ENCODE peak calls at places on chromosomes 12 and 14, in ten cellular contexts. Y, G, H, J, E, R, B, A, L and F are unnamed samples.

GRCh38 chr14:101731187-101732080 is 30.1 kb upstream of the PPP2R5C start:
- DNase-seq in Y (peak; percentile 91), G (peak; percentile 98), H (peak; percentile 46), J (peak; percentile 41), E (peak; percentile 75), R (peak; percentile 56), B (peak; percentile 84), A (peak; percentile 90), L (peak; percentile 84), F (peak; percentile 95)

GRCh38 chr12:50101663-50102062 is 2.1 kb upstream of the GPD1 start:
- DNase-seq in Y (peak; percentile 62), G (no peak), H (peak; percentile 91), J (peak; percentile 68), E (peak; percentile 41), R (no peak), B (peak; percentile 78), A (peak; percentile 81), L (peak; percentile 56), F (peak; percentile 19)

GRCh38 chr12:29116414-29116813 is 32.7 kb upstream of the FAR2 start:
- DNase-seq in Y (no peak), G (no peak), H (no peak), J (no peak), E (no peak), R (no peak), B (no peak), A (no peak), L (no peak), F (no peak)

GRCh38 chr12:10966314-10966713 is 20.4 kb downstream of the TAS2R50 start:
- DNase-seq in Y (no peak), G (no peak), H (no peak), J (no peak), E (no peak), R (no peak), B (no peak), A (no peak), L (no peak), F (no peak)

GRCh38 chr14:89977668-89978067 is 21.9 kb downstream of the TDP1 start:
- DNase-seq in Y (no peak), G (no peak), H (no peak), J (no peak), E (no peak), R (no peak), B (no peak), A (no peak), L (no peak), F (no peak)

GRCh38 chr14:102462391-102462790 is 47.2 kb downstream of the ANKRD9 start:
- DNase-seq in Y (no peak), G (no peak), H (no peak), J (peak; percentile 13), E (no peak), R (no peak), B (no peak), A (peak; percentile 36), L (no peak), F (no peak)

GRCh38 chr12:104207416-104207941 is 8.1 kb upstream of the TXNRD1 start:
- DNase-seq in Y (no peak), G (no peak), H (no peak), J (peak; percentile 27), E (no peak), R (no peak), B (no peak), A (no peak), L (no peak), F (no peak)

GRCh38 chr14:39491134-39491541 is 58.9 kb upstream of the FBXO33 start:
- DNase-seq in Y (peak; percentile 63), G (no peak), H (peak; percentile 75), J (peak; percentile 52), E (peak; percentile 18), R (peak; percentile 82), B (no peak), A (peak; percentile 55), L (peak; percentile 33), F (no peak)

GRCh38 chr12:25682421-25682820 is 129.3 kb upstream of the LMNTD1 start:
- DNase-seq in Y (no peak), G (no peak), H (no peak), J (peak; percentile 23), E (no peak), R (no peak), B (no peak), A (peak; percentile 65), L (peak; percentile 13), F (no peak)

GRCh38 chr12:49904601-49905000 is 901 bp upstream of the FAIM2 start:
- DNase-seq in Y (no peak), G (no peak), H (no peak), J (no peak), E (no peak), R (no peak), B (no peak), A (no peak), L (no peak), F (no peak)

GRCh38 chr14:54253195-54253947 is 143.4 kb upstream of the CDKN3 start:
- DNase-seq in Y (peak; percentile 41), G (peak; percentile 53), H (no peak), J (peak; percentile 89), E (peak; percentile 98), R (no peak), B (no peak), A (peak; percentile 95), L (peak; percentile 98), F (peak; percentile 89)

GRCh38 chr12:58804749-58805148 is 115.6 kb downstream of the LRIG3 start:
- DNase-seq in Y (no peak), G (no peak), H (peak; percentile 56), J (no peak), E (no peak), R (peak; percentile 55), B (no peak), A (peak; percentile 13), L (no peak), F (no peak)

GRCh38 chr14:59427653-59428578 is 37.3 kb downstream of the GPR135 start:
- DNase-seq in Y (no peak), G (no peak), H (no peak), J (no peak), E (peak; percentile 39), R (no peak), B (no peak), A (peak; percentile 59), L (peak; percentile 58), F (no peak)

GRCh38 chr14:66600416-66600815 is 92.5 kb downstream of the GPHN start:
- DNase-seq in Y (no peak), G (no peak), H (no peak), J (peak; percentile 40), E (peak; percentile 70), R (peak; percentile 4), B (no peak), A (peak; percentile 47), L (peak; percentile 75), F (peak; percentile 47)

GRCh38 chr12:4762773-4763172 is 42.6 kb downstream of the GALNT8 start:
- DNase-seq in Y (no peak), G (no peak), H (no peak), J (no peak), E (no peak), R (no peak), B (no peak), A (no peak), L (no peak), F (no peak)

GRCh38 chr14:31479026-31479425 is 8.8 kb downstream of the GPR33 start:
- DNase-seq in Y (no peak), G (no peak), H (no peak), J (no peak), E (no peak), R (no peak), B (no peak), A (no peak), L (no peak), F (no peak)

GRCh38 chr12:50119387-50119786 is 7.4 kb downstream of the COX14 start:
- DNase-seq in Y (no peak), G (no peak), H (no peak), J (no peak), E (no peak), R (no peak), B (no peak), A (no peak), L (no peak), F (no peak)

GRCh38 chr12:96208346-96208745 is 14.2 kb downstream of the ELK3 start:
- DNase-seq in Y (no peak), G (no peak), H (no peak), J (peak; percentile 86), E (peak; percentile 81), R (no peak), B (no peak), A (peak; percentile 91), L (peak; percentile 85), F (peak; percentile 74)

GRCh38 chr12:121001060-121001459 is 15.2 kb downstream of the C12orf43 start:
- DNase-seq in Y (no peak), G (no peak), H (no peak), J (no peak), E (no peak), R (no peak), B (no peak), A (no peak), L (no peak), F (no peak)
- H4K20me1 ChIP-seq in Y (no peaks in the 10 kb centered on the region), G (no peaks in the 10 kb centered on the region), H (peaks cover 8% of the 10 kb centered on the region), J (no peaks in the 10 kb centered on the region), E (no peaks in the 10 kb centered on the region), R (no peaks in the 10 kb centered on the region), B (no peaks in the 10 kb centered on the region), A (no peaks in the 10 kb centered on the region), L (no peaks in the 10 kb centered on the region), F (no peaks in the 10 kb centered on the region)

GRCh38 chr12:132600048-132601032 is 10.0 kb downstream of the LRCOL1 start:
- DNase-seq in Y (peak; percentile 85), G (peak; percentile 72), H (peak; percentile 88), J (peak; percentile 61), E (peak; percentile 44), R (peak; percentile 74), B (peak; percentile 87), A (peak; percentile 83), L (peak; percentile 66), F (peak; percentile 53)
- H3K4me2 ChIP-seq in Y (peak overlapping the region; percentile 78), G (peak overlapping the region; percentile 73), H (peak overlapping the region; percentile 61), J (peak overlapping the region; percentile 53), E (peak overlapping the region; percentile 86), R (peak overlapping the region; percentile 67), B (peak overlapping the region; percentile 23), A (peak overlapping the region; percentile 80), L (peak overlapping the region; percentile 98), F (peak overlapping the region; percentile 88)

DNA sequence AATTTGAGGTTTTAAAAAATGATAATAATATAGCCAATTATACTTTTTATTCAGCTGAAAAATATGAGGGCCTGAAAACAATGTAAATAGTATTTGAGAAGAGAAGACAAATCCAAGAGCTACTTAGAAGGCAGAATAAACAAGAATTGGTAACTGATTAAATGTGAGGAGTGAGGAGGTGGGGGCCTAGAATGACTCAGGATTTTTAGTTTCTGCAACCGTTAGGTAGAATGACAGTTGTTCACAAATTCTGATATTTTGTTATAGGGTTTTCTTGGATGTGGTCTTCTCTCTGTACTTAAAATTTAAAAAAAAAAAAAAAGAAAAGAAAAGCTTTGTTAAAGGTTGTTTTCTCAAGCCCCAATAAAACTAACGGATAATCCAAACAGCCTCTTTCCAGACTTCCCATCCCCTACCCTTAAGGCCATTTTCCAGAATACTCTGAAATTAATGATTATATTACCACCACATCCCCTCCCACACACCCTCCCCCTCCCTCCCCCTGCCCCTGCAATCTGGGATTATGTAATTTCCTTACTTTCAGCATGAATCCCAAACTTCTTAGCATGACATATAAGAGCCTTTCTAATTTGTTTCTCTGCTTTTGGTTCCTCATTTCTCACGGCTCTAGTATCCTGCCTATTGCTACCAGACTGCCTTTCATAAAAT is 50.4 kb downstream of the LRP6 start:
- DNase-seq in Y (no peak), G (no peak), H (no peak), J (peak; percentile 13), E (no peak), R (no peak), B (no peak), A (no peak), L (peak; percentile 18), F (no peak)
- H3K27ac ChIP-seq in Y (no peak overlapping the region), G (no peak overlapping the region), H (peak overlapping the region; percentile 0), J (no peak overlapping the region), E (no peak overlapping the region), R (no peak overlapping the region), B (no peak overlapping the region), A (no peak overlapping the region), L (no peak overlapping the region), F (no peak overlapping the region)

GRCh38 chr12:57430931-57431566 is at the start of gene R3HDM2:
- DNase-seq in Y (peak; percentile 98), G (peak; percentile 95), H (peak; percentile 97), J (peak; percentile 96), E (peak; percentile 90), R (peak; percentile 99), B (peak; percentile 97), A (peak; percentile 97), L (peak; percentile 94), F (peak; percentile 93)
- H4K20me1 ChIP-seq in Y (no peaks in the 10 kb centered on the region), G (no peaks in the 10 kb centered on the region), H (no peaks in the 10 kb centered on the region), J (no peaks in the 10 kb centered on the region), E (no peaks in the 10 kb centered on the region), R (no peaks in the 10 kb centered on the region), B (no peaks in the 10 kb centered on the region), A (no peaks in the 10 kb centered on the region), L (no peaks in the 10 kb centered on the region), F (no peaks in the 10 kb centered on the region)